ENCODE peak calls at places on chromosomes 1 and 21, in ten cellular contexts. One of them, this sample, is unnamed.

GRCh38 chr1:219771039-219771438 is 157.3 kb downstream of the SLC30A10 start:
- DNase-seq in natural killer cell: no peak
- DNase-seq in memory B cell: no peak
- DNase-seq in nucleus accumbens: no peak
- DNase-seq in HuH-7: no peak
- DNase-seq in T-cell: no peak
- DNase-seq in non-pigmented ciliary epithelial cell: peak
- DNase-seq in HTR-8/SVneo: peak
- DNase-seq in effector CD4-positive, alpha-beta T cell: no peak
- DNase-seq in adrenal gland: peak
- DNase-seq in this sample: peak

GRCh38 chr1:52582116-52582696 is 20.0 kb upstream of the GPX7 start:
- DNase-seq in natural killer cell: no peak
- DNase-seq in memory B cell: no peak
- DNase-seq in nucleus accumbens: no peak
- DNase-seq in HuH-7: no peak
- DNase-seq in T-cell: no peak
- DNase-seq in non-pigmented ciliary epithelial cell: no peak
- DNase-seq in HTR-8/SVneo: no peak
- DNase-seq in effector CD4-positive, alpha-beta T cell: no peak
- DNase-seq in adrenal gland: no peak
- DNase-seq in this sample: no peak

GRCh38 chr1:155178441-155179106 is 4.9 kb downstream of the TRIM46 start:
- DNase-seq in natural killer cell: no peak
- DNase-seq in memory B cell: no peak
- DNase-seq in nucleus accumbens: no peak
- DNase-seq in HuH-7: no peak
- DNase-seq in T-cell: no peak
- DNase-seq in non-pigmented ciliary epithelial cell: no peak
- DNase-seq in HTR-8/SVneo: no peak
- DNase-seq in effector CD4-positive, alpha-beta T cell: no peak
- DNase-seq in adrenal gland: peak
- DNase-seq in this sample: no peak

GRCh38 chr1:21668232-21669032 is 725 bp downstream of the RAP1GAP start:
- DNase-seq in natural killer cell: no peak
- DNase-seq in memory B cell: no peak
- DNase-seq in nucleus accumbens: no peak
- DNase-seq in HuH-7: no peak
- DNase-seq in T-cell: no peak
- DNase-seq in non-pigmented ciliary epithelial cell: no peak
- DNase-seq in HTR-8/SVneo: no peak
- DNase-seq in effector CD4-positive, alpha-beta T cell: no peak
- DNase-seq in adrenal gland: peak
- DNase-seq in this sample: no peak

GRCh38 chr1:10939654-10940450 is 72.6 kb upstream of the TARDBP start:
- DNase-seq in natural killer cell: no peak
- DNase-seq in memory B cell: no peak
- DNase-seq in nucleus accumbens: no peak
- DNase-seq in HuH-7: no peak
- DNase-seq in T-cell: no peak
- DNase-seq in non-pigmented ciliary epithelial cell: no peak
- DNase-seq in HTR-8/SVneo: no peak
- DNase-seq in effector CD4-positive, alpha-beta T cell: no peak
- DNase-seq in adrenal gland: no peak
- DNase-seq in this sample: peak

GRCh38 chr1:15411593-15412487 is 2.2 kb downstream of the EFHD2 start:
- DNase-seq in natural killer cell: peak
- DNase-seq in memory B cell: peak
- DNase-seq in nucleus accumbens: no peak
- DNase-seq in HuH-7: no peak
- DNase-seq in T-cell: peak
- DNase-seq in non-pigmented ciliary epithelial cell: no peak
- DNase-seq in HTR-8/SVneo: no peak
- DNase-seq in effector CD4-positive, alpha-beta T cell: peak
- DNase-seq in adrenal gland: peak
- DNase-seq in this sample: peak

GRCh38 chr1:183032122-183032921 is 9.1 kb downstream of the LAMC1 start:
- DNase-seq in natural killer cell: no peak
- DNase-seq in memory B cell: no peak
- DNase-seq in nucleus accumbens: no peak
- DNase-seq in HuH-7: no peak
- DNase-seq in T-cell: no peak
- DNase-seq in non-pigmented ciliary epithelial cell: no peak
- DNase-seq in HTR-8/SVneo: no peak
- DNase-seq in effector CD4-positive, alpha-beta T cell: no peak
- DNase-seq in adrenal gland: peak
- DNase-seq in this sample: peak

GRCh38 chr21:41961282-41961701 is 7.5 kb upstream of the C2CD2 start:
- DNase-seq in natural killer cell: no peak
- DNase-seq in memory B cell: no peak
- DNase-seq in nucleus accumbens: no peak
- DNase-seq in HuH-7: no peak
- DNase-seq in T-cell: no peak
- DNase-seq in non-pigmented ciliary epithelial cell: no peak
- DNase-seq in HTR-8/SVneo: peak
- DNase-seq in effector CD4-positive, alpha-beta T cell: no peak
- DNase-seq in adrenal gland: no peak
- DNase-seq in this sample: no peak

GRCh38 chr1:91751281-91751680 is 134.7 kb downstream of the TGFBR3 start:
- DNase-seq in natural killer cell: no peak
- DNase-seq in memory B cell: no peak
- DNase-seq in nucleus accumbens: no peak
- DNase-seq in HuH-7: no peak
- DNase-seq in T-cell: no peak
- DNase-seq in non-pigmented ciliary epithelial cell: no peak
- DNase-seq in HTR-8/SVneo: no peak
- DNase-seq in effector CD4-positive, alpha-beta T cell: no peak
- DNase-seq in adrenal gland: peak
- DNase-seq in this sample: no peak

GRCh38 chr1:150210086-150210485 is 25.8 kb downstream of the ANP32E start:
- DNase-seq in natural killer cell: no peak
- DNase-seq in memory B cell: no peak
- DNase-seq in nucleus accumbens: no peak
- DNase-seq in HuH-7: no peak
- DNase-seq in T-cell: no peak
- DNase-seq in non-pigmented ciliary epithelial cell: no peak
- DNase-seq in HTR-8/SVneo: no peak
- DNase-seq in effector CD4-positive, alpha-beta T cell: no peak
- DNase-seq in adrenal gland: no peak
- DNase-seq in this sample: no peak

GRCh38 chr1:47696911-47697441 is 259.1 kb downstream of the FOXD2 start:
- DNase-seq in natural killer cell: no peak
- DNase-seq in memory B cell: no peak
- DNase-seq in nucleus accumbens: no peak
- DNase-seq in HuH-7: peak
- DNase-seq in T-cell: no peak
- DNase-seq in non-pigmented ciliary epithelial cell: no peak
- DNase-seq in HTR-8/SVneo: no peak
- DNase-seq in effector CD4-positive, alpha-beta T cell: no peak
- DNase-seq in adrenal gland: peak
- DNase-seq in this sample: no peak

GRCh38 chr1:40267767-40268187 is 9.7 kb downstream of the ZMPSTE24 start:
- DNase-seq in natural killer cell: no peak
- DNase-seq in memory B cell: no peak
- DNase-seq in nucleus accumbens: no peak
- DNase-seq in HuH-7: no peak
- DNase-seq in T-cell: no peak
- DNase-seq in non-pigmented ciliary epithelial cell: peak
- DNase-seq in HTR-8/SVneo: no peak
- DNase-seq in effector CD4-positive, alpha-beta T cell: no peak
- DNase-seq in adrenal gland: peak
- DNase-seq in this sample: no peak

GRCh38 chr1:51421961-51422360 is 91.6 kb upstream of the TTC39A start:
- DNase-seq in natural killer cell: no peak
- DNase-seq in memory B cell: no peak
- DNase-seq in nucleus accumbens: no peak
- DNase-seq in HuH-7: peak
- DNase-seq in T-cell: no peak
- DNase-seq in non-pigmented ciliary epithelial cell: peak
- DNase-seq in HTR-8/SVneo: peak
- DNase-seq in effector CD4-positive, alpha-beta T cell: no peak
- DNase-seq in adrenal gland: no peak
- DNase-seq in this sample: no peak

GRCh38 chr1:78092686-78093085 is 46.9 kb downstream of the GIPC2 start:
- DNase-seq in natural killer cell: no peak
- DNase-seq in memory B cell: no peak
- DNase-seq in nucleus accumbens: no peak
- DNase-seq in HuH-7: no peak
- DNase-seq in T-cell: no peak
- DNase-seq in non-pigmented ciliary epithelial cell: no peak
- DNase-seq in HTR-8/SVneo: no peak
- DNase-seq in effector CD4-positive, alpha-beta T cell: no peak
- DNase-seq in adrenal gland: peak
- DNase-seq in this sample: no peak

GRCh38 chr1:157377216-157377821 is 175.0 kb downstream of the FCRL5 start:
- DNase-seq in natural killer cell: peak
- DNase-seq in memory B cell: peak
- DNase-seq in nucleus accumbens: no peak
- DNase-seq in HuH-7: no peak
- DNase-seq in T-cell: no peak
- DNase-seq in non-pigmented ciliary epithelial cell: no peak
- DNase-seq in HTR-8/SVneo: no peak
- DNase-seq in effector CD4-positive, alpha-beta T cell: no peak
- DNase-seq in adrenal gland: peak
- DNase-seq in this sample: peak

GRCh38 chr1:41286486-41286885 is 44.4 kb upstream of the SCMH1 start:
- DNase-seq in natural killer cell: no peak
- DNase-seq in memory B cell: no peak
- DNase-seq in nucleus accumbens: no peak
- DNase-seq in HuH-7: no peak
- DNase-seq in T-cell: no peak
- DNase-seq in non-pigmented ciliary epithelial cell: no peak
- DNase-seq in HTR-8/SVneo: no peak
- DNase-seq in effector CD4-positive, alpha-beta T cell: no peak
- DNase-seq in adrenal gland: no peak
- DNase-seq in this sample: no peak

GRCh38 chr1:223682502-223682901 is 17.0 kb upstream of the CAPN8 start:
- DNase-seq in natural killer cell: no peak
- DNase-seq in memory B cell: no peak
- DNase-seq in nucleus accumbens: no peak
- DNase-seq in HuH-7: no peak
- DNase-seq in T-cell: no peak
- DNase-seq in non-pigmented ciliary epithelial cell: no peak
- DNase-seq in HTR-8/SVneo: no peak
- DNase-seq in effector CD4-positive, alpha-beta T cell: no peak
- DNase-seq in adrenal gland: no peak
- DNase-seq in this sample: no peak

GRCh38 chr1:109919271-109919670 is 8.6 kb downstream of the CSF1 start:
- DNase-seq in natural killer cell: no peak
- DNase-seq in memory B cell: no peak
- DNase-seq in nucleus accumbens: no peak
- DNase-seq in HuH-7: no peak
- DNase-seq in T-cell: no peak
- DNase-seq in non-pigmented ciliary epithelial cell: no peak
- DNase-seq in HTR-8/SVneo: no peak
- DNase-seq in effector CD4-positive, alpha-beta T cell: no peak
- DNase-seq in adrenal gland: no peak
- DNase-seq in this sample: no peak

GRCh38 chr21:41830764-41831452 is 48.2 kb downstream of the PRDM15 start:
- DNase-seq in natural killer cell: no peak
- DNase-seq in memory B cell: no peak
- DNase-seq in nucleus accumbens: no peak
- DNase-seq in HuH-7: no peak
- DNase-seq in T-cell: no peak
- DNase-seq in non-pigmented ciliary epithelial cell: no peak
- DNase-seq in HTR-8/SVneo: no peak
- DNase-seq in effector CD4-positive, alpha-beta T cell: no peak
- DNase-seq in adrenal gland: no peak
- DNase-seq in this sample: no peak

GRCh38 chr21:32991299-32991850 is 34.4 kb upstream of the OLIG2 start:
- DNase-seq in natural killer cell: no peak
- DNase-seq in memory B cell: no peak
- DNase-seq in nucleus accumbens: no peak
- DNase-seq in HuH-7: no peak
- DNase-seq in T-cell: no peak
- DNase-seq in non-pigmented ciliary epithelial cell: no peak
- DNase-seq in HTR-8/SVneo: no peak
- DNase-seq in effector CD4-positive, alpha-beta T cell: no peak
- DNase-seq in adrenal gland: no peak
- DNase-seq in this sample: no peak

GRCh38 chr1:115363171-115363570 is 25.1 kb upstream of the NGF start:
- DNase-seq in natural killer cell: no peak
- DNase-seq in memory B cell: no peak
- DNase-seq in nucleus accumbens: no peak
- DNase-seq in HuH-7: no peak
- DNase-seq in T-cell: no peak
- DNase-seq in non-pigmented ciliary epithelial cell: no peak
- DNase-seq in HTR-8/SVneo: no peak
- DNase-seq in effector CD4-positive, alpha-beta T cell: no peak
- DNase-seq in adrenal gland: no peak
- DNase-seq in this sample: no peak

GRCh38 chr1:222890702-222891101 is 75.9 kb downstream of the DISP1 start:
- DNase-seq in natural killer cell: no peak
- DNase-seq in memory B cell: no peak
- DNase-seq in nucleus accumbens: no peak
- DNase-seq in HuH-7: no peak
- DNase-seq in T-cell: no peak
- DNase-seq in non-pigmented ciliary epithelial cell: no peak
- DNase-seq in HTR-8/SVneo: no peak
- DNase-seq in effector CD4-positive, alpha-beta T cell: no peak
- DNase-seq in adrenal gland: no peak
- DNase-seq in this sample: no peak